ENCODE peak calls at places on chromosomes 6 and 20, in six cellular contexts. N is thoracic aorta; S is HCT116; P is CD8-positive, alpha-beta T cell; M is lower lobe of right lung; J is fibroblast of lung. X is an unnamed sample.

GRCh38 chr6:124907596-124907995 is 54.6 kb upstream of the RNF217 start:
- DNase-seq in N (no peak), S (no peak), P (no peak), M (no peak), J (no peak), X (no peak)

GRCh38 chr6:114342826-114343781 is at the start of gene HS3ST5:
- DNase-seq in N (no peak), S (peak; percentile 6), P (no peak), M (peak; percentile 45), J (peak; percentile 32), X (peak; percentile 65)

GRCh38 chr6:129133770-129134192 is 250.8 kb downstream of the LAMA2 start:
- DNase-seq in N (no peak), S (no peak), P (no peak), M (no peak), J (peak; percentile 61), X (no peak)

GRCh38 chr6:41940759-41941279 is 789 bp downstream of the CCND3 start:
- DNase-seq in N (no peak), S (no peak), P (peak; percentile 34), M (peak; percentile 70), J (peak; percentile 35), X (peak; percentile 59)

GRCh38 chr20:62358171-62358719 is 8.9 kb downstream of the LAMA5 start:
- DNase-seq in N (no peak), S (no peak), P (no peak), M (no peak), J (no peak), X (peak; percentile 89)

GRCh38 chr6:47144306-47144705 is 102.2 kb upstream of the ADGRF1 start:
- DNase-seq in N (no peak), S (no peak), P (no peak), M (no peak), J (peak; percentile 67), X (no peak)

GRCh38 chr6:170086639-170087420 is 204.0 kb downstream of the DLL1 start:
- DNase-seq in N (no peak), S (no peak), P (no peak), M (peak; percentile 37), J (no peak), X (peak; percentile 25)

GRCh38 chr20:56003966-56004365 is 1.4 kb downstream of the CBLN4 start:
- DNase-seq in N (no peak), S (no peak), P (no peak), M (peak; percentile 53), J (peak; percentile 0), X (no peak)

GRCh38 chr6:133683603-133684002 is 205.3 kb upstream of the TCF21 start:
- DNase-seq in N (no peak), S (no peak), P (no peak), M (no peak), J (no peak), X (no peak)

GRCh38 chr20:63896136-63896890 is 1.4 kb downstream of the DNAJC5 start:
- DNase-seq in N (no peak), S (no peak), P (no peak), M (peak; percentile 80), J (peak; percentile 41), X (peak; percentile 87)

GRCh38 chr20:19774086-19774933 is 16.3 kb downstream of the RIN2 start:
- DNase-seq in N (no peak), S (no peak), P (no peak), M (no peak), J (no peak), X (no peak)

GRCh38 chr6:168133186-168133585 is 54.2 kb upstream of the FRMD1 start:
- DNase-seq in N (no peak), S (no peak), P (no peak), M (no peak), J (peak; percentile 65), X (no peak)

GRCh38 chr20:6492396-6493055 is 275.0 kb upstream of the BMP2 start:
- DNase-seq in N (no peak), S (no peak), P (no peak), M (no peak), J (peak; percentile 64), X (no peak)

GRCh38 chr20:63750807-63751470 is 11.4 kb downstream of the SLC2A4RG start:
- DNase-seq in N (no peak), S (no peak), P (peak; percentile 57), M (no peak), J (no peak), X (peak; percentile 75)

DNA sequence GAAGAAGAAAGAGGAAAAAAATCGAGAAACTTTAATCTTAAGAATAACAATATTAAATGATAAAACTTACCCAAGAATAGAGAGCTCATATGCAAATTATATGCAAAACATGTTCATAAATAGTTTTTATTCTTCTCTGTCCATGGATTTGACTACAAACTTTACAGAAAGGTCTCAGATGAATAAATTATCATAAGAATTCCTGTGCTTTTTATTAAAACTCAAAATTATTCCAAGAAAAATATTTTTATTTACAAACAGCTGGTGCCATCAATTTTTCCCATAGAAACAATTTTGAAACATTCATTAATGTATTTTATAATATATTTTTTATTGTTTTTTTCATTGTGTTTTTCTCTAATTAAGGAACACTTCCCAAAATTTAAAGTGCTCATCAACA is 12.1 kb downstream of the MYB start:
- DNase-seq in N (no peak), S (no peak), P (no peak), M (no peak), J (no peak), X (no peak)
- H3K4me1 ChIP-seq in N (no peaks in the 10 kb centered on the region), S (no peaks in the 10 kb centered on the region), P (no peaks in the 10 kb centered on the region), M (peaks cover 8% of the 10 kb centered on the region), J (no peaks in the 10 kb centered on the region), X (no peaks in the 10 kb centered on the region)

GRCh38 chr20:50342638-50343102 is 152.0 kb downstream of the CEBPB start:
- DNase-seq in N (no peak), S (no peak), P (no peak), M (no peak), J (no peak), X (no peak)

GRCh38 chr20:50343125-50343489 is 152.5 kb downstream of the CEBPB start:
- DNase-seq in N (no peak), S (no peak), P (no peak), M (no peak), J (no peak), X (no peak)

GRCh38 chr20:50340586-50340985 is 150.0 kb downstream of the CEBPB start:
- DNase-seq in N (no peak), S (no peak), P (no peak), M (no peak), J (no peak), X (no peak)

GRCh38 chr20:50341050-50341449 is 150.4 kb downstream of the CEBPB start:
- DNase-seq in N (no peak), S (no peak), P (no peak), M (no peak), J (no peak), X (no peak)

DNA sequence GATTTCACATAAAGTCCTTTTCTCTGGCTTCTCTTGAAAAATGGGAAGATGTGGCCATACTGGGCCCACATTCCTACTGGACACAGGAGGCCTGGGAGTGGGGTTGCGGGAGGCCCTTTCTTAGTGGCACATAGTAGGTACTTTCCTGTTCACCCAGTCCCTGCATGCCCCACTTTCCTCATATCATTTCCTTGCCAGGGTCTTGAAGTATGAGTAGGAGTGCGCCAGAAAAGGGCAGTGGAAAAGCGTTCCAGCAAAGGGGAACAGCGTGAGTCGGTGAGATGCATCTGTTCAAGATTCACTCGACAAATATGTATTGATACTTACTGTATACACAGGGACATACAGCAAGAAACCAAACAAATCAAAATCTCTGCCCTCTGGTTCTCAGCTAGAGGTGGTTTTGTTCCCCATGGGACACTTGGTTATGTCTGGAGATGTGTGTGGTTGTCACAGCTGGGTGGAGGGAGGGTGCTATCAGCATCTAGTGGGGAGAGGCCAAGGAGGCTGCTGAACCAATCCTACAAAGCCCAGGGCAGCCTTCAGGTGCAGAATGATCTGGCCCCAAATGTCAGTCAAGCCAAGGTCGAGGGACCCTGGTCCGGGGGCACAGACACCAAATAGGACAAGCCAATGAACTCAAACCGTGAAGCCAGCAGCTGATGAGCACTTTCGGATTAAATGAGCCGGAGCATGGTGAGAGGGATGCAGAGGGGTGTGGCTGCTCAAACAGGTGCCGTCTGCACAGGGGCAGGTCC is 151.4 kb downstream of the CEBPB start:
- DNase-seq in N (no peak), S (no peak), P (no peak), M (no peak), J (no peak), X (no peak)
- H3K4me1 ChIP-seq in N (peaks cover 26% of the 10 kb centered on the region), S (peaks cover 6% of the 10 kb centered on the region), P (peaks cover 33% of the 10 kb centered on the region), M (peaks cover 61% of the 10 kb centered on the region), J (peaks cover 19% of the 10 kb centered on the region), X (peaks cover 23% of the 10 kb centered on the region)

DNA sequence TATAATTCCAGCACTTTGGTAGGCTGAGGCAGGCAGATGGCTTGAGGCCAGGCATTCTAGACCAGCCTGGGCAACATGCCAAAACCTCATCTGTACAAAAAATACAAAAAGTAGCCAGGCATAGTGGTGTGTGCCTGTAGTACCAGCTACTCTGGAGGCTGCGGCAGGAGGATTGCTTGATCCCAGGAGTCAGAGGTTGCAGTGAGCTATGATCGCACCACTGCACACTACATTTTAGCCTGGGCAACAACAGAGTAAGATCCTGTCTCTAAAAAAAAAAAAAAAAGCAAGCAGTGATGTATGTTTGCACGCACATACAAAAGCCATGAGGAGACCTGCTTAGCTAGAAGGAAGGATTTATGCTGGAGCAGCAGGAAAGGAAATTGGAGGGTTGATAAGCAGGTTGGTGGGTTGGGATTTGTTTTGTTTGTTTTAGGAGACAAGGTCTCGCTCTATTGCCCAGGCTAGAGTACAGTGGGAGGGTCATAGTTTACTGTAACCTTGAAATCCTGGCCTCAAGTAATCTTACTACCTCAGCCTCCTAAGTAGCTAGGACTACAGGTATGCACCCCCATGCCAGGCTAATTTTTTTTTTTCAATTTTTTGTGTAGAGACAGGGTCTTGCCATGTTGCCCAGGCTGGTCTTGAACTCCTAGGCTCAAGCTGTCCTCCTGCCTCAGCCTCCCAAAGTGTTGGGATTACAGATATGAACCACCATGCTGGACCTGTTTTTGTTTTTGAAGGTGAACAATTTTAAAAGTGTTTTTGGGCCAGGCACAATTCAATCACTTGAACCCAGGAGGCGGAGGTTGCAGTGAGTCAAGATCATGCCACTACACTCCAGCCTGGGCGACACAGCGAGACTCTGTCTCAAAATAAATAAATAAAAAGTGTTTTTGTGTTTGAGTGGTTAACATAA is 4.0 kb downstream of the ZSWIM3 start:
- DNase-seq in N (no peak), S (no peak), P (no peak), M (no peak), J (no peak), X (no peak)
- H3K4me1 ChIP-seq in N (peaks cover 10% of the 10 kb centered on the region), S (peaks cover 15% of the 10 kb centered on the region), P (peaks cover 13% of the 10 kb centered on the region), M (peaks cover 11% of the 10 kb centered on the region), J (no peaks in the 10 kb centered on the region), X (peaks cover 23% of the 10 kb centered on the region)

GRCh38 chr6:151313060-151313459 is 73.3 kb downstream of the AKAP12 start:
- DNase-seq in N (no peak), S (no peak), P (no peak), M (no peak), J (no peak), X (no peak)

GRCh38 chr6:151310852-151311767 is 71.3 kb downstream of the AKAP12 start:
- DNase-seq in N (no peak), S (no peak), P (no peak), M (no peak), J (no peak), X (no peak)

GRCh38 chr6:151306269-151306783 is 66.6 kb downstream of the AKAP12 start:
- DNase-seq in N (no peak), S (no peak), P (no peak), M (no peak), J (no peak), X (no peak)

GRCh38 chr6:151303231-151303630 is 63.5 kb downstream of the AKAP12 start:
- DNase-seq in N (no peak), S (no peak), P (no peak), M (no peak), J (no peak), X (no peak)

DNA sequence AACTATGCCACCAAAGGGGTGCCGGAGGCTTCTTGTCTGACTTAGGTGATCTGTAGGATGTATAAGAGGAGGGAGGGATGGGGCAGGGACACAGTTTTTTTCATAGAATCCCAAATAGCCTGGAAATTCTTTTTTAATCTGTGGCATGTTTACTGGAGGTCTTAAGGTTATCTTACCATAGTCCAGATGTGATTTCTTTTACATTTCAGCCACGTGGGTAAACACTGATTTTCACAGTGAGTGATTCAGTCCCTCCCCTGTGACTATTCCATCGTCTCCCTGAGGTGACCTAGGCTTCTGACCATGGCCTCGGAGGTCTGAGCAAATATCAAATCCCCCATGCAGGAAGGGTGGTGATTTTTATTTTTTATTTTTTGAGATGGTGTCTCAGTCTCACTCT is 67.7 kb downstream of the AKAP12 start:
- DNase-seq in N (no peak), S (no peak), P (no peak), M (no peak), J (no peak), X (no peak)
- H3K4me1 ChIP-seq in N (no peaks in the 10 kb centered on the region), S (peaks cover 2% of the 10 kb centered on the region), P (no peaks in the 10 kb centered on the region), M (no peaks in the 10 kb centered on the region), J (no peaks in the 10 kb centered on the region), X (no peaks in the 10 kb centered on the region)

X was measured in left lung.